ENCODE peak calls at places on chromosomes 5 and 9, in four cellular contexts. C is CD14-positive monocyte, U is heart left ventricle, O is colonic mucosa. Y is an unnamed sample.

GRCh38 chr9:86534572-86535258 is 180.5 kb upstream of the TUT7 start:
- DNase-seq in U (no peak), O (no peak), C (no peak), Y (no peak)

GRCh38 chr5:180470361-180470760 is 23.8 kb upstream of the CNOT6 start:
- DNase-seq in O (peak), C (no peak), U (no peak), Y (peak)

GRCh38 chr9:21491742-21492141 is 9.6 kb upstream of the IFNE start:
- DNase-seq in U (no peak), C (no peak), O (no peak), Y (no peak)

GRCh38 chr9:27292646-27293045 is 4.3 kb downstream of the EQTN start:
- DNase-seq in U (no peak), C (no peak), O (no peak), Y (no peak)

GRCh38 chr5:54288568-54289217 is 21.7 kb downstream of the ARL15 start:
- DNase-seq in O (no peak), U (no peak), C (no peak), Y (no peak)

GRCh38 chr5:141330299-141331080 is at the start of gene PCDHGA1:
- DNase-seq in O (no peak), C (no peak), U (peak), Y (no peak)

GRCh38 chr9:132849168-132849831 is 28.8 kb downstream of the AK8 start:
- DNase-seq in U (peak), C (no peak), O (peak), Y (peak)

GRCh38 chr5:139670369-139671095 is 22.4 kb downstream of the CXXC5 start:
- DNase-seq in C (no peak), O (no peak), U (no peak), Y (no peak)

GRCh38 chr5:59187772-59188347 is 605.0 kb downstream of the RAB3C start:
- DNase-seq in O (no peak), C (no peak), U (no peak), Y (no peak)

DNA sequence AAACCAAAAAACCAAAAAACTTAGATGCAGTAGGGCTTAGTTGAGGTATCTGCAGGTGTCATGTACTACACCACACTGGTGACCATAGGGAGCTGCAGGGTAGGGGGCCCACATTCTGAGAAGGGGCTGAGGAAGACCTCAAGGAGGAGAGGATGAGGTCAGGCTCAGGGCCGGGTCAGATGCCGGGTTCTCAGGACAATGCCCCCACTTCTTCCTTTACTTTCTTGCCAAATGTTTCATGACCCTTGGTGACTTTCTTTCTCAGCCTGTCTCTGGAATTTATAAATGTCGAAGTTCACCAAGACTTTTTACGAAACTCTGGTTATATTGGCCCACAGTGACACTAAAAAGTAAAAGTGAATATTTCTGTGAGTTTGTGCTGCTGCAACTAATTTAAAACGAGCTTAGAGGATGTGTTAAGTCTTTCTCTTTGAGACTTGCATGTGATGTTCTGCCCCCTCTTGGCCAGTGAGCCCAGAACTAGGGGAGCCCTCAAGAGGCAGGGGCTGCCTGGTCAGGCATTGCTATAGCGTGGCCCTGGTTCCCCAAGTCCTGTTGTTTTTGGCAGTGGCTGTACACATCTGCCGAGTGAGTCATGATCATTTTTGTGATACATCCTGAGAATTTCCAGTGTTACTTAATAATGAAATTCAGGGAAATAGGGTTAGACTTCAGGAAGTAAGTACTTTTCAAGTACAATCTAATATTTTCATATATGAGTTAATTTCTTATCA is 11.2 kb downstream of the ACO1 start:
- DNase-seq in O (no peak), C (no peak), U (peak), Y (no peak)
- TF ChIP-seq CTCF in O (no peak), C (no peak), U (peak), Y (peak)

DNA sequence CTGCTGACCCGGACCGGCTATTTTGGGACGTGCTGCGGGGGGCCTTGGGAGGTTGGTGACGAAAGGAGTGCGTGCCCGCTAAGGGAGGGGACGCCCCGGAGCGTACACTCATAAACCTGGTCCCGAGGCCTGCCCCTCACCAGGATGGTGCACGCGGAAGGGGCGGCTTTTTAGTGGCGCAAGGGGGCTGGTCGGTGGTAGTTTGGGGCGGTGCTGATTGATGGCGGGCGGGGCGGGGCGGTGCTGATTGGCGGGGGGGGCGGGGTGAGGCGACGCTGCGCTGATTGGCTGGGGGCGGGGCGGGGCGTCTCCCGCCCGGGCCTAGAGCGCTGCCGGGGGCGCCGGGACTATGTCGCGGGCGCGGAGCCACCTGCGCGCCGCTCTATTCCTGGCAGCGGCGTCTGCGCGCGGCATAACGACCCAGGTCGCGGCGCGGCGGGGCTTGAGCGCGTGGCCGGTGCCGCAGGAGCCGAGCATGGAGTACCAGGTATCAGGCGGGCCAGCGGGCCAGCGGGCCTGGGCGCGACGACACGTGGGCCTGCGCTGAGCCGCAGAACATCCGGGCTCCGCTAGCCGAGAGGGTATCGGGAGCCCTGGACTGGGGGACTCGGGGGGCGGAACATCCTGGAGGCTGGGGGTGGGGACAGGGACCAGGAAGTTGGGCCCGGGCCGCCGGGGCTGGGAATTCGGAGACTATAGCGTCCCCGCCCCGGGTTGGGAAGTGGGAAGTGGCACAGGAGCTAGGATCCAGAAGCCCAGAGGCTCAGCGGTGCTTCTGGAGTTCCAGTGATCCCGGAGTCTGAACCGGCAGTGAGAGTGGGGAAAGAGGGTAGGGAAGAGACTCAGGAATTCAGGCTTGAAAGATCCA is at the start of gene FPGS:
- DNase-seq in U (peak), O (peak), C (peak), Y (peak)
- TF ChIP-seq CTCF in U (no peak), O (no peak), C (no peak), Y (no peak)

DNA sequence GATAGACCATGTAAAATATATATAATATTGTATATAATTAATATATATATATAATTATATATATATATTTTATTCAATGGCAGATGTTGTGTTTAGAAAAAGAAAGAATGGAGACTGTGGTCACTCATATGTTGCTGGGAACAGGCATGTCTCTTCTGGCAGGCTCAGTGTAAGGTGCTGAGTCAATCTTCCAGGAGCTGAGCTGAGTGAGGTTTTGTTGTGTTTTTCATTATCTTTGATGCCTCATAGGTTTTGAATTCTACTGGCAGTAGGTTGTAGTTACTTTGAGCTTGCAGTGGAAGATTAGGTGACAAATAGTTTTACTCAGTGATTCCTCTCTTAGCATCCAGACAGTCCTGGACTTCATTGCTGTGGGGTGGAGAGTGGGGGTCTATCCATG is 561.3 kb downstream of the IRX1 start:
- DNase-seq in C (no peak), U (no peak), O (no peak), Y (no peak)
- TF ChIP-seq CTCF in C (no peak), U (no peak), O (no peak), Y (no peak)

DNA sequence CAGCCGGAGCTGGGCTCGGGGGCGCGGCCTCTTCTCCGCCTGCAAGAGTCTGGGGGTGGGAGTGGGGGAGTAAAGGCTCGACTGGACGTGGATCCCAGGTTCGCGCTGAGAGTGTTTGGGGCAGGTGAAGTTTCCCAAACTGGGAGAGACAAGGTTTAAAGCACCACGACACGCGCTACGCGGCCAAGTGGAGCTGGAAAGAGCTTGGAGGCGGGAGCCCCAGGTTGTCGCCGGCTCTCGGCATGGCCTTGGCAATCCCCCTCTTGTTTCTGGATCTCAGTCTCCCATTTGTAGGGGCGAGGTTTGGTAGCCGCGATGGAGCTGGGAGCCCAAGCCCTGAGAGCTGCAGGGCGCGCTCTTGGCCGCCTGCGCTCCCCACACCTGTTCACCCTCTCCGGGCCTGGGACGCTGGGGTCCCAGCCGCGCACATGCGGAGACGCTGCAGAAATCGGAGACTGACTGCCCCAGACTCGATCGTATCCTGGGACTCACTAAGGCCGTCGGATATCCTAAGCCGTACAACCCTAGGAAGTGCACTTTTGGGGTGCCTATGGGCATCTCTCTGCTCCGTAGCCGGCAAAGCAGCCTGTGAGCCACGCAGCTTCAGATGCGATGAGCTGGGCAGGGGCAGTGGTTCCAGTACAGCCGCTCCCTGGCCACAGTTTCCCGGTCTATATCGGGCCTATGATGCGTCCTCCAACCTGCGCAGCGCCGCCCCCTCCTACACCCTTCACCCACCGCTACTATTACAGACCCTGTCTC is 937 bp downstream of the TMOD1 start:
- DNase-seq in O (no peak), U (peak), C (no peak), Y (no peak)
- TF ChIP-seq CTCF in O (no peak), U (no peak), C (no peak), Y (no peak)

DNA sequence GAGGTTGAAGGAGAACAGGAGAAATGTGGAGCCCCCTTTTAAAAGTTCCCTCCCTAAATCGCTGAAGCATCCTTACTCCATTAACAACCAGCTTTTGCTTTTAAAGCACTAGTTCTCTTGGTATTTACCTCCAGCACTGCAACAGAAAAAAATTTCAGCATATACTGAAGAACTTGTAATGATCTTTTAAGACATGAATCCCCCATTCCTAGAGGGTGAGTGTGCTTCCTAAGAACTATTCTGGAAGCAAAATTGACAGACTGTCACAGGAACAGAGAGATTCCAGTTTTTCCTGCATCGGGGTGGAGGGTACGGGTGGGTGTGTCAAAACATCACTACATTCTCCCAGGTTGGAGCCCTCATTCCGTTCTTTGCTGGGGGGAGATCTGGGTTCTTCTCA is 151.9 kb downstream of the EBF1 start:
- DNase-seq in C (no peak), U (no peak), O (no peak), Y (no peak)
- TF ChIP-seq CTCF in C (no peak), U (no peak), O (no peak), Y (no peak)

GRCh38 chr5:103293099-103293498 is 34.5 kb downstream of the MACIR start:
- DNase-seq in O (no peak), U (no peak), C (no peak), Y (no peak)

GRCh38 chr5:103295424-103295823 is 36.9 kb downstream of the MACIR start:
- DNase-seq in U (no peak), C (no peak), O (no peak), Y (no peak)

GRCh38 chr5:103298557-103298956 is 40.0 kb downstream of the MACIR start:
- DNase-seq in O (no peak), C (no peak), U (no peak), Y (no peak)

GRCh38 chr5:103293719-103294118 is 35.2 kb downstream of the MACIR start:
- DNase-seq in C (no peak), O (no peak), U (no peak), Y (no peak)

DNA sequence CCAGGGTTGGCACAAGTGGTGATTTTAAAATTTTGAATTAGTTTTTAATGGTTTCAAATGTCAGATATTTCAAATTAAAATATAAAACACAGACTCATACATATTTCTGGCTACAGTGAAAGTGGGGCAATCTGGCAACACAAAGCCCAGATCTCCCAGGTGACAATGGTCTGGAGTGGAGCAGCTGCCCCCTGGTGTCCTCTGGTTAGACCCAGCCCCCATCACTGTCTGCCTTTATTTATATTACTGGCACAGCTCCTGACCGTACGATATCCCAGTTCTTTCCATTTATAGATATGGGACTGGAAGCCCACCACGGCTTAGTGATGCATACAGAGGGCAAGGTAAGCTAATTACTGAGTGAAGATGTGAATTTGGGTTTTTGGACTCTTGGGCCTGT is 37.3 kb downstream of the MACIR start:
- DNase-seq in C (no peak), U (no peak), O (no peak), Y (no peak)
- TF ChIP-seq CTCF in C (no peak), U (no peak), O (no peak), Y (no peak)

DNA sequence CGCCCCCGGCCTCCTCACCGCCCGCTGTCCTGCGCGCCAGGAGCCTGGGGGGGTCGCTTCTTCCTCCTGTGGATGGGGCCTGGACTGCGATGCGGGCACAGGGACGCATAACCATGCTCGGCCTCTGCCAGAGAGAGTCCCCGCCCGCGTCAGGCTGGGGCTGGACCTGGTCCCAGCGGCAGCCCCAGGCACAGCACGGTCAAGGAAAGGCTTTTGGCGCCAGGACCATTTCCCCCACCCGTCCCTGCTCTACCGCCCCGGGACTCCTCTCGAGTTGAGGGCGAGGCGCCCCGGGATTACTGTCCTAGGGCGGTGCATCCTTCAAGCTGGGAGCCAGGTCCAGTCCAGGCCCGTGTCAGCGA is 356 bp downstream of the MXD3 start:
- DNase-seq in O (no peak), C (no peak), U (peak), Y (peak)
- TF ChIP-seq CTCF in O (no peak), C (no peak), U (no peak), Y (peak)

GRCh38 chr9:88660611-88661010 is 125.6 kb downstream of the NXNL2 start:
- DNase-seq in O (no peak), C (no peak), U (no peak), Y (no peak)
- TF ChIP-seq CTCF in O (no peak), C (peak), U (no peak), Y (peak)

DNA sequence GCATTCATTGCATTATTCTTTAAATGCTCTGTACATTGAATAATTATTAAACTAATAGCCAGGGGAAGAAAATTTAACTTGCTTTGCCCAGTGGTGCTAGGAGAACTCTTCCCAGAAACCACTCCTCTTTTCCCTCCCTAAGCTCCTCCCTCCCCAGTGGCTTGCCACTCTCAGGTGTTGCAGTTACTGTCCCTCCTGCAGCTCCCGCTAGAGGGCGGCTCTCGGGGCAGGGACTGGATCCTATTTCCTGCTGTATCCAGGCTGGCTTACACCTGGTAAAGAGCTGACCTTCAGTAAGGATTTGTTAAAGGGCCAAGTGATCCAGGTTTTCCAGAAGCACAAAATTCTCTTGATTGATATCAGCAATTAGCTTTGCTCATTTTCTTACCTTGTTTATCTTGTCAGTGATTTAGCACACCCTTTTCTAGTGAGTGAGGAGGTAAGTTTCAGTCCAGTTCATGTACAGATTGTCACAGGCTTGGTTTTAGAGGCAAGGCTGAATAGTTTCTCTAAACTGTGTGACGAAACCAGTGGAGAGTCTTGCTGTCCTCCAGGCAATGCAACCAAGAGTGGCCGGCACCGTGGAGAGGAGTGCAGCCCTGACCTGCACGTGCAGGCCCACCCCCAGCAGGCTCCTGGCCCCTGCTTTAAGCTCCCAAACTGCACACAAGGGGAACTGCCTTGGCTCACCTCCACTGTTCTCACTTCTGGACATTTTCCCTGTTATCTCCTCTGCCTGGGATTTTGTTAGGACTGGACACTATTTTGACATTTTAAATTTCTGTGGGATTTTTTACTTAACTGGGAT is 423.8 kb downstream of the SPOCK1 start:
- DNase-seq in C (no peak), U (peak), O (peak), Y (no peak)
- TF ChIP-seq CTCF in C (peak), U (no peak), O (peak), Y (peak)

Y was measured in chondrocyte.